ENCODE peak calls at places on chromosomes 12 and 14, in five cellular contexts. One of them, this sample, is unnamed.
A peak's percentile ranks its signal among the peaks of the same experiment; 100 is the strongest.

GRCh38 chr12:60279224-60279623 is 683.4 kb downstream of the SLC16A7 start:
- DNase-seq in activated T-helper 1 cell treated with anti-CD3 and anti-CD28 coated beads, Interleukin-12 subunit alpha, Interleukin-12 subunit beta, Interleukin-2, Interleukin-4 antibody, amounts not matched to agents 30 ng/mL and 10 ng/mL and 1 ng/mL, durations not matched to agents 14 hours and 24 hours and 36 hours: no peak
- DNase-seq in fibroblast of mammary gland: peak; percentile 12
- DNase-seq in DMS153: no peak
- DNase-seq in stimulated activated CD4-positive, alpha-beta T cell treated with anti-CD3 and anti-CD28 coated beads, Interleukin-2, amount 100 ng/mL, for 48 hours: no peak
- DNase-seq in this sample: no peak

GRCh38 chr12:77060883-77061240 is 4.5 kb downstream of the E2F7 start:
- DNase-seq in activated T-helper 1 cell treated with anti-CD3 and anti-CD28 coated beads, Interleukin-12 subunit alpha, Interleukin-12 subunit beta, Interleukin-2, Interleukin-4 antibody, amounts not matched to agents 30 ng/mL and 10 ng/mL and 1 ng/mL, durations not matched to agents 14 hours and 24 hours and 36 hours: no peak
- DNase-seq in fibroblast of mammary gland: no peak
- DNase-seq in DMS153: no peak
- DNase-seq in stimulated activated CD4-positive, alpha-beta T cell treated with anti-CD3 and anti-CD28 coated beads, Interleukin-2, amount 100 ng/mL, for 48 hours: no peak
- DNase-seq in this sample: no peak

GRCh38 chr12:12776261-12776660 is 9.2 kb upstream of the APOLD1 start:
- DNase-seq in activated T-helper 1 cell treated with anti-CD3 and anti-CD28 coated beads, Interleukin-12 subunit alpha, Interleukin-12 subunit beta, Interleukin-2, Interleukin-4 antibody, amounts not matched to agents 30 ng/mL and 10 ng/mL and 1 ng/mL, durations not matched to agents 14 hours and 24 hours and 36 hours: no peak
- DNase-seq in fibroblast of mammary gland: no peak
- DNase-seq in DMS153: peak; percentile 74
- DNase-seq in stimulated activated CD4-positive, alpha-beta T cell treated with anti-CD3 and anti-CD28 coated beads, Interleukin-2, amount 100 ng/mL, for 48 hours: no peak
- DNase-seq in this sample: no peak

GRCh38 chr14:70642313-70643235 is 858 bp downstream of the TTC9 start:
- DNase-seq in activated T-helper 1 cell treated with anti-CD3 and anti-CD28 coated beads, Interleukin-12 subunit alpha, Interleukin-12 subunit beta, Interleukin-2, Interleukin-4 antibody, amounts not matched to agents 30 ng/mL and 10 ng/mL and 1 ng/mL, durations not matched to agents 14 hours and 24 hours and 36 hours: peak; percentile 28
- DNase-seq in fibroblast of mammary gland: no peak
- DNase-seq in DMS153: no peak
- DNase-seq in stimulated activated CD4-positive, alpha-beta T cell treated with anti-CD3 and anti-CD28 coated beads, Interleukin-2, amount 100 ng/mL, for 48 hours: no peak
- DNase-seq in this sample: peak; percentile 46

GRCh38 chr12:109500406-109501185 is 23.2 kb downstream of the UBE3B start:
- DNase-seq in activated T-helper 1 cell treated with anti-CD3 and anti-CD28 coated beads, Interleukin-12 subunit alpha, Interleukin-12 subunit beta, Interleukin-2, Interleukin-4 antibody, amounts not matched to agents 30 ng/mL and 10 ng/mL and 1 ng/mL, durations not matched to agents 14 hours and 24 hours and 36 hours: no peak
- DNase-seq in fibroblast of mammary gland: no peak
- DNase-seq in DMS153: no peak
- DNase-seq in stimulated activated CD4-positive, alpha-beta T cell treated with anti-CD3 and anti-CD28 coated beads, Interleukin-2, amount 100 ng/mL, for 48 hours: no peak
- DNase-seq in this sample: no peak

GRCh38 chr14:90578283-90578985 is 181.6 kb downstream of the CALM1 start:
- DNase-seq in activated T-helper 1 cell treated with anti-CD3 and anti-CD28 coated beads, Interleukin-12 subunit alpha, Interleukin-12 subunit beta, Interleukin-2, Interleukin-4 antibody, amounts not matched to agents 30 ng/mL and 10 ng/mL and 1 ng/mL, durations not matched to agents 14 hours and 24 hours and 36 hours: no peak
- DNase-seq in fibroblast of mammary gland: no peak
- DNase-seq in DMS153: no peak
- DNase-seq in stimulated activated CD4-positive, alpha-beta T cell treated with anti-CD3 and anti-CD28 coated beads, Interleukin-2, amount 100 ng/mL, for 48 hours: no peak
- DNase-seq in this sample: no peak

GRCh38 chr12:14723763-14724162 is 27.4 kb upstream of the GUCY2C start:
- DNase-seq in activated T-helper 1 cell treated with anti-CD3 and anti-CD28 coated beads, Interleukin-12 subunit alpha, Interleukin-12 subunit beta, Interleukin-2, Interleukin-4 antibody, amounts not matched to agents 30 ng/mL and 10 ng/mL and 1 ng/mL, durations not matched to agents 14 hours and 24 hours and 36 hours: peak; percentile 31
- DNase-seq in fibroblast of mammary gland: peak; percentile 68
- DNase-seq in DMS153: no peak
- DNase-seq in stimulated activated CD4-positive, alpha-beta T cell treated with anti-CD3 and anti-CD28 coated beads, Interleukin-2, amount 100 ng/mL, for 48 hours: peak; percentile 50
- DNase-seq in this sample: peak; percentile 51

GRCh38 chr12:18750087-18750486 is 12.2 kb downstream of the CAPZA3 start:
- DNase-seq in activated T-helper 1 cell treated with anti-CD3 and anti-CD28 coated beads, Interleukin-12 subunit alpha, Interleukin-12 subunit beta, Interleukin-2, Interleukin-4 antibody, amounts not matched to agents 30 ng/mL and 10 ng/mL and 1 ng/mL, durations not matched to agents 14 hours and 24 hours and 36 hours: no peak
- DNase-seq in fibroblast of mammary gland: peak; percentile 36
- DNase-seq in DMS153: no peak
- DNase-seq in stimulated activated CD4-positive, alpha-beta T cell treated with anti-CD3 and anti-CD28 coated beads, Interleukin-2, amount 100 ng/mL, for 48 hours: no peak
- DNase-seq in this sample: no peak

GRCh38 chr14:69366761-69367160 is 31.3 kb downstream of the ERH start:
- DNase-seq in activated T-helper 1 cell treated with anti-CD3 and anti-CD28 coated beads, Interleukin-12 subunit alpha, Interleukin-12 subunit beta, Interleukin-2, Interleukin-4 antibody, amounts not matched to agents 30 ng/mL and 10 ng/mL and 1 ng/mL, durations not matched to agents 14 hours and 24 hours and 36 hours: no peak
- DNase-seq in fibroblast of mammary gland: no peak
- DNase-seq in DMS153: no peak
- DNase-seq in stimulated activated CD4-positive, alpha-beta T cell treated with anti-CD3 and anti-CD28 coated beads, Interleukin-2, amount 100 ng/mL, for 48 hours: no peak
- DNase-seq in this sample: no peak

GRCh38 chr14:94041551-94042346 is 15.6 kb downstream of the OTUB2 start:
- DNase-seq in activated T-helper 1 cell treated with anti-CD3 and anti-CD28 coated beads, Interleukin-12 subunit alpha, Interleukin-12 subunit beta, Interleukin-2, Interleukin-4 antibody, amounts not matched to agents 30 ng/mL and 10 ng/mL and 1 ng/mL, durations not matched to agents 14 hours and 24 hours and 36 hours: no peak
- DNase-seq in fibroblast of mammary gland: peak; percentile 88
- DNase-seq in DMS153: no peak
- DNase-seq in stimulated activated CD4-positive, alpha-beta T cell treated with anti-CD3 and anti-CD28 coated beads, Interleukin-2, amount 100 ng/mL, for 48 hours: no peak
- DNase-seq in this sample: no peak

GRCh38 chr12:44835641-44836379 is 40.3 kb downstream of the NELL2 start:
- DNase-seq in activated T-helper 1 cell treated with anti-CD3 and anti-CD28 coated beads, Interleukin-12 subunit alpha, Interleukin-12 subunit beta, Interleukin-2, Interleukin-4 antibody, amounts not matched to agents 30 ng/mL and 10 ng/mL and 1 ng/mL, durations not matched to agents 14 hours and 24 hours and 36 hours: no peak
- DNase-seq in fibroblast of mammary gland: peak; percentile 3
- DNase-seq in DMS153: peak; percentile 25
- DNase-seq in stimulated activated CD4-positive, alpha-beta T cell treated with anti-CD3 and anti-CD28 coated beads, Interleukin-2, amount 100 ng/mL, for 48 hours: no peak
- DNase-seq in this sample: no peak

GRCh38 chr12:45232771-45233372 is 17.0 kb downstream of the ANO6 start:
- DNase-seq in activated T-helper 1 cell treated with anti-CD3 and anti-CD28 coated beads, Interleukin-12 subunit alpha, Interleukin-12 subunit beta, Interleukin-2, Interleukin-4 antibody, amounts not matched to agents 30 ng/mL and 10 ng/mL and 1 ng/mL, durations not matched to agents 14 hours and 24 hours and 36 hours: no peak
- DNase-seq in fibroblast of mammary gland: peak; percentile 98
- DNase-seq in DMS153: no peak
- DNase-seq in stimulated activated CD4-positive, alpha-beta T cell treated with anti-CD3 and anti-CD28 coated beads, Interleukin-2, amount 100 ng/mL, for 48 hours: peak; percentile 30
- DNase-seq in this sample: no peak

GRCh38 chr14:88553886-88554457 is 835 bp downstream of the PTPN21 start:
- DNase-seq in activated T-helper 1 cell treated with anti-CD3 and anti-CD28 coated beads, Interleukin-12 subunit alpha, Interleukin-12 subunit beta, Interleukin-2, Interleukin-4 antibody, amounts not matched to agents 30 ng/mL and 10 ng/mL and 1 ng/mL, durations not matched to agents 14 hours and 24 hours and 36 hours: no peak
- DNase-seq in fibroblast of mammary gland: peak; percentile 19
- DNase-seq in DMS153: no peak
- DNase-seq in stimulated activated CD4-positive, alpha-beta T cell treated with anti-CD3 and anti-CD28 coated beads, Interleukin-2, amount 100 ng/mL, for 48 hours: no peak
- DNase-seq in this sample: no peak

GRCh38 chr14:64417771-64418125 is 29.6 kb downstream of the MTHFD1 start:
- DNase-seq in activated T-helper 1 cell treated with anti-CD3 and anti-CD28 coated beads, Interleukin-12 subunit alpha, Interleukin-12 subunit beta, Interleukin-2, Interleukin-4 antibody, amounts not matched to agents 30 ng/mL and 10 ng/mL and 1 ng/mL, durations not matched to agents 14 hours and 24 hours and 36 hours: no peak
- DNase-seq in fibroblast of mammary gland: no peak
- DNase-seq in DMS153: no peak
- DNase-seq in stimulated activated CD4-positive, alpha-beta T cell treated with anti-CD3 and anti-CD28 coated beads, Interleukin-2, amount 100 ng/mL, for 48 hours: no peak
- DNase-seq in this sample: no peak

GRCh38 chr12:90794212-90794611 is 160.8 kb downstream of the CCER1 start:
- DNase-seq in activated T-helper 1 cell treated with anti-CD3 and anti-CD28 coated beads, Interleukin-12 subunit alpha, Interleukin-12 subunit beta, Interleukin-2, Interleukin-4 antibody, amounts not matched to agents 30 ng/mL and 10 ng/mL and 1 ng/mL, durations not matched to agents 14 hours and 24 hours and 36 hours: no peak
- DNase-seq in fibroblast of mammary gland: no peak
- DNase-seq in DMS153: no peak
- DNase-seq in stimulated activated CD4-positive, alpha-beta T cell treated with anti-CD3 and anti-CD28 coated beads, Interleukin-2, amount 100 ng/mL, for 48 hours: no peak
- DNase-seq in this sample: no peak

GRCh38 chr12:87801860-87802720 is 227.1 kb downstream of the C12orf50 start:
- DNase-seq in activated T-helper 1 cell treated with anti-CD3 and anti-CD28 coated beads, Interleukin-12 subunit alpha, Interleukin-12 subunit beta, Interleukin-2, Interleukin-4 antibody, amounts not matched to agents 30 ng/mL and 10 ng/mL and 1 ng/mL, durations not matched to agents 14 hours and 24 hours and 36 hours: no peak
- DNase-seq in fibroblast of mammary gland: no peak
- DNase-seq in DMS153: no peak
- DNase-seq in stimulated activated CD4-positive, alpha-beta T cell treated with anti-CD3 and anti-CD28 coated beads, Interleukin-2, amount 100 ng/mL, for 48 hours: no peak
- DNase-seq in this sample: no peak

GRCh38 chr14:25431211-25432076 is 381.5 kb upstream of the STXBP6 start:
- DNase-seq in activated T-helper 1 cell treated with anti-CD3 and anti-CD28 coated beads, Interleukin-12 subunit alpha, Interleukin-12 subunit beta, Interleukin-2, Interleukin-4 antibody, amounts not matched to agents 30 ng/mL and 10 ng/mL and 1 ng/mL, durations not matched to agents 14 hours and 24 hours and 36 hours: no peak
- DNase-seq in fibroblast of mammary gland: peak; percentile 32
- DNase-seq in DMS153: no peak
- DNase-seq in stimulated activated CD4-positive, alpha-beta T cell treated with anti-CD3 and anti-CD28 coated beads, Interleukin-2, amount 100 ng/mL, for 48 hours: no peak
- DNase-seq in this sample: no peak

GRCh38 chr14:64478634-64479250 is 13.4 kb downstream of the AKAP5 start:
- DNase-seq in activated T-helper 1 cell treated with anti-CD3 and anti-CD28 coated beads, Interleukin-12 subunit alpha, Interleukin-12 subunit beta, Interleukin-2, Interleukin-4 antibody, amounts not matched to agents 30 ng/mL and 10 ng/mL and 1 ng/mL, durations not matched to agents 14 hours and 24 hours and 36 hours: no peak
- DNase-seq in fibroblast of mammary gland: peak; percentile 38
- DNase-seq in DMS153: no peak
- DNase-seq in stimulated activated CD4-positive, alpha-beta T cell treated with anti-CD3 and anti-CD28 coated beads, Interleukin-2, amount 100 ng/mL, for 48 hours: no peak
- DNase-seq in this sample: no peak

GRCh38 chr12:15208140-15208539 is 13.1 kb downstream of the RERG start:
- DNase-seq in activated T-helper 1 cell treated with anti-CD3 and anti-CD28 coated beads, Interleukin-12 subunit alpha, Interleukin-12 subunit beta, Interleukin-2, Interleukin-4 antibody, amounts not matched to agents 30 ng/mL and 10 ng/mL and 1 ng/mL, durations not matched to agents 14 hours and 24 hours and 36 hours: no peak
- DNase-seq in fibroblast of mammary gland: peak; percentile 58
- DNase-seq in DMS153: no peak
- DNase-seq in stimulated activated CD4-positive, alpha-beta T cell treated with anti-CD3 and anti-CD28 coated beads, Interleukin-2, amount 100 ng/mL, for 48 hours: no peak
- DNase-seq in this sample: no peak

GRCh38 chr12:52946797-52947547 is 1.9 kb upstream of the KRT18 start:
- DNase-seq in activated T-helper 1 cell treated with anti-CD3 and anti-CD28 coated beads, Interleukin-12 subunit alpha, Interleukin-12 subunit beta, Interleukin-2, Interleukin-4 antibody, amounts not matched to agents 30 ng/mL and 10 ng/mL and 1 ng/mL, durations not matched to agents 14 hours and 24 hours and 36 hours: no peak
- DNase-seq in fibroblast of mammary gland: no peak
- DNase-seq in DMS153: no peak
- DNase-seq in stimulated activated CD4-positive, alpha-beta T cell treated with anti-CD3 and anti-CD28 coated beads, Interleukin-2, amount 100 ng/mL, for 48 hours: no peak
- DNase-seq in this sample: no peak

GRCh38 chr12:27163894-27164293 is 80.2 kb upstream of the STK38L start:
- DNase-seq in activated T-helper 1 cell treated with anti-CD3 and anti-CD28 coated beads, Interleukin-12 subunit alpha, Interleukin-12 subunit beta, Interleukin-2, Interleukin-4 antibody, amounts not matched to agents 30 ng/mL and 10 ng/mL and 1 ng/mL, durations not matched to agents 14 hours and 24 hours and 36 hours: no peak
- DNase-seq in fibroblast of mammary gland: no peak
- DNase-seq in DMS153: no peak
- DNase-seq in stimulated activated CD4-positive, alpha-beta T cell treated with anti-CD3 and anti-CD28 coated beads, Interleukin-2, amount 100 ng/mL, for 48 hours: no peak
- DNase-seq in this sample: no peak

GRCh38 chr14:77051101-77051500 is 22.6 kb upstream of the IRF2BPL start:
- DNase-seq in activated T-helper 1 cell treated with anti-CD3 and anti-CD28 coated beads, Interleukin-12 subunit alpha, Interleukin-12 subunit beta, Interleukin-2, Interleukin-4 antibody, amounts not matched to agents 30 ng/mL and 10 ng/mL and 1 ng/mL, durations not matched to agents 14 hours and 24 hours and 36 hours: no peak
- DNase-seq in fibroblast of mammary gland: no peak
- DNase-seq in DMS153: no peak
- DNase-seq in stimulated activated CD4-positive, alpha-beta T cell treated with anti-CD3 and anti-CD28 coated beads, Interleukin-2, amount 100 ng/mL, for 48 hours: no peak
- DNase-seq in this sample: no peak